ENCODE peak calls at places on chromosome 9, in six cellular contexts. One of them, this sample, is unnamed.

GRCh38 chr9:122807271-122807900 is 7.5 kb downstream of the OR1K1 start:
- DNase-seq in spleen: no peak
- DNase-seq in heart right ventricle: no peak
- DNase-seq in stomach: no peak
- DNase-seq in tibial nerve: no peak
- DNase-seq in astrocyte of the cerebellum: no peak
- DNase-seq in this sample: no peak

GRCh38 chr9:120892748-120893584 is 16.0 kb upstream of the PHF19 start:
- DNase-seq in stomach: no peak
- DNase-seq in heart right ventricle: no peak
- DNase-seq in tibial nerve: no peak
- DNase-seq in spleen: no peak
- DNase-seq in astrocyte of the cerebellum: peak
- DNase-seq in this sample: peak

GRCh38 chr9:69674741-69675438 is 2.7 kb upstream of the APBA1 start:
- DNase-seq in stomach: no peak
- DNase-seq in tibial nerve: no peak
- DNase-seq in spleen: no peak
- DNase-seq in heart right ventricle: no peak
- DNase-seq in astrocyte of the cerebellum: no peak
- DNase-seq in this sample: peak

GRCh38 chr9:117480251-117480650 is 65.4 kb upstream of the ASTN2 start:
- DNase-seq in spleen: no peak
- DNase-seq in astrocyte of the cerebellum: no peak
- DNase-seq in stomach: no peak
- DNase-seq in heart right ventricle: no peak
- DNase-seq in tibial nerve: no peak
- DNase-seq in this sample: no peak

GRCh38 chr9:34653610-34654072 is 1.7 kb downstream of the IL11RA start:
- DNase-seq in astrocyte of the cerebellum: no peak
- DNase-seq in spleen: no peak
- DNase-seq in stomach: no peak
- DNase-seq in heart right ventricle: no peak
- DNase-seq in tibial nerve: peak
- DNase-seq in this sample: no peak

GRCh38 chr9:111393971-111394370 is 63.9 kb upstream of the OR2K2 start:
- DNase-seq in stomach: no peak
- DNase-seq in heart right ventricle: no peak
- DNase-seq in astrocyte of the cerebellum: peak
- DNase-seq in tibial nerve: no peak
- DNase-seq in spleen: no peak
- DNase-seq in this sample: no peak

GRCh38 chr9:71490810-71491209 is 277.5 kb downstream of the CEMIP2 start:
- DNase-seq in stomach: no peak
- DNase-seq in tibial nerve: no peak
- DNase-seq in heart right ventricle: no peak
- DNase-seq in spleen: no peak
- DNase-seq in astrocyte of the cerebellum: no peak
- DNase-seq in this sample: peak

GRCh38 chr9:4277531-4277991 is 22.3 kb downstream of the GLIS3 start:
- DNase-seq in heart right ventricle: no peak
- DNase-seq in astrocyte of the cerebellum: no peak
- DNase-seq in stomach: no peak
- DNase-seq in spleen: no peak
- DNase-seq in tibial nerve: no peak
- DNase-seq in this sample: no peak

GRCh38 chr9:23153058-23153457 is 673.0 kb downstream of the ELAVL2 start:
- DNase-seq in heart right ventricle: no peak
- DNase-seq in astrocyte of the cerebellum: no peak
- DNase-seq in stomach: no peak
- DNase-seq in spleen: no peak
- DNase-seq in tibial nerve: no peak
- DNase-seq in this sample: no peak

GRCh38 chr9:34995288-34996060 is 5.9 kb downstream of the DNAJB5 start:
- DNase-seq in tibial nerve: no peak
- DNase-seq in spleen: no peak
- DNase-seq in stomach: no peak
- DNase-seq in heart right ventricle: no peak
- DNase-seq in astrocyte of the cerebellum: no peak
- DNase-seq in this sample: peak

GRCh38 chr9:136482046-136482792 is 621 bp downstream of the SEC16A start:
- DNase-seq in stomach: no peak
- DNase-seq in astrocyte of the cerebellum: no peak
- DNase-seq in spleen: no peak
- DNase-seq in heart right ventricle: no peak
- DNase-seq in tibial nerve: peak
- DNase-seq in this sample: peak

GRCh38 chr9:77981332-77981731 is 50.3 kb downstream of the GNAQ start:
- DNase-seq in stomach: peak
- DNase-seq in spleen: peak
- DNase-seq in tibial nerve: no peak
- DNase-seq in heart right ventricle: no peak
- DNase-seq in astrocyte of the cerebellum: peak
- DNase-seq in this sample: no peak

GRCh38 chr9:36991516-36992134 is 42.4 kb downstream of the PAX5 start:
- DNase-seq in stomach: peak
- DNase-seq in heart right ventricle: no peak
- DNase-seq in tibial nerve: no peak
- DNase-seq in astrocyte of the cerebellum: no peak
- DNase-seq in spleen: no peak
- DNase-seq in this sample: peak

GRCh38 chr9:86043999-86044398 is 55.4 kb downstream of the GOLM1 start:
- DNase-seq in tibial nerve: no peak
- DNase-seq in heart right ventricle: no peak
- DNase-seq in stomach: no peak
- DNase-seq in spleen: no peak
- DNase-seq in astrocyte of the cerebellum: no peak
- DNase-seq in this sample: no peak

GRCh38 chr9:124363326-124364096 is 51.7 kb downstream of the PSMB7 start:
- DNase-seq in tibial nerve: no peak
- DNase-seq in heart right ventricle: no peak
- DNase-seq in stomach: no peak
- DNase-seq in astrocyte of the cerebellum: peak
- DNase-seq in spleen: no peak
- DNase-seq in this sample: no peak

GRCh38 chr9:136015656-136016055 is 54.5 kb upstream of the UBAC1 start:
- DNase-seq in astrocyte of the cerebellum: no peak
- DNase-seq in tibial nerve: no peak
- DNase-seq in heart right ventricle: no peak
- DNase-seq in spleen: peak
- DNase-seq in stomach: no peak
- DNase-seq in this sample: no peak

GRCh38 chr9:92911496-92912475 is 33.9 kb upstream of the ZNF484 start:
- DNase-seq in tibial nerve: peak
- DNase-seq in stomach: no peak
- DNase-seq in spleen: no peak
- DNase-seq in heart right ventricle: no peak
- DNase-seq in astrocyte of the cerebellum: no peak
- DNase-seq in this sample: peak

GRCh38 chr9:99445377-99445891 is 223.4 kb downstream of the SEC61B start:
- DNase-seq in stomach: no peak
- DNase-seq in heart right ventricle: peak
- DNase-seq in tibial nerve: peak
- DNase-seq in astrocyte of the cerebellum: peak
- DNase-seq in spleen: no peak
- DNase-seq in this sample: peak

GRCh38 chr9:135070198-135070951 is 17.1 kb upstream of the OLFM1 start:
- DNase-seq in spleen: peak
- DNase-seq in tibial nerve: no peak
- DNase-seq in stomach: no peak
- DNase-seq in heart right ventricle: no peak
- DNase-seq in astrocyte of the cerebellum: no peak
- DNase-seq in this sample: no peak

GRCh38 chr9:34588671-34589370 is 703 bp downstream of the CNTFR start:
- DNase-seq in tibial nerve: no peak
- DNase-seq in astrocyte of the cerebellum: no peak
- DNase-seq in spleen: peak
- DNase-seq in heart right ventricle: no peak
- DNase-seq in stomach: no peak
- DNase-seq in this sample: no peak

GRCh38 chr9:138023394-138024124 is 146.0 kb downstream of the CACNA1B start:
- DNase-seq in tibial nerve: no peak
- DNase-seq in stomach: peak
- DNase-seq in spleen: no peak
- DNase-seq in astrocyte of the cerebellum: no peak
- DNase-seq in heart right ventricle: no peak
- DNase-seq in this sample: no peak

GRCh38 chr9:137499858-137500661 is 40.9 kb upstream of the NSMF start:
- DNase-seq in spleen: peak
- DNase-seq in stomach: no peak
- DNase-seq in tibial nerve: no peak
- DNase-seq in astrocyte of the cerebellum: no peak
- DNase-seq in heart right ventricle: no peak
- DNase-seq in this sample: no peak

GRCh38 chr9:93091453-93092081 is 4.5 kb upstream of the CARD19 start:
- DNase-seq in astrocyte of the cerebellum: peak
- DNase-seq in spleen: peak
- DNase-seq in heart right ventricle: no peak
- DNase-seq in stomach: no peak
- DNase-seq in tibial nerve: no peak
- DNase-seq in this sample: peak

GRCh38 chr9:81456431-81456970 is 232.8 kb downstream of the TLE1 start:
- DNase-seq in astrocyte of the cerebellum: peak
- DNase-seq in heart right ventricle: no peak
- DNase-seq in spleen: no peak
- DNase-seq in stomach: no peak
- DNase-seq in tibial nerve: no peak
- DNase-seq in this sample: peak

GRCh38 chr9:121286973-121287721 is 19.2 kb downstream of the GSN start:
- DNase-seq in heart right ventricle: peak
- DNase-seq in stomach: peak
- DNase-seq in tibial nerve: peak
- DNase-seq in astrocyte of the cerebellum: peak
- DNase-seq in spleen: no peak
- DNase-seq in this sample: peak

GRCh38 chr9:124507880-124508432 is 757 bp upstream of the NR5A1 start:
- DNase-seq in astrocyte of the cerebellum: no peak
- DNase-seq in tibial nerve: no peak
- DNase-seq in heart right ventricle: no peak
- DNase-seq in spleen: no peak
- DNase-seq in stomach: no peak
- DNase-seq in this sample: no peak

GRCh38 chr9:15834541-15834940 is 281.7 kb downstream of the CCDC171 start:
- DNase-seq in stomach: peak
- DNase-seq in tibial nerve: no peak
- DNase-seq in heart right ventricle: no peak
- DNase-seq in astrocyte of the cerebellum: peak
- DNase-seq in spleen: no peak
- DNase-seq in this sample: peak

GRCh38 chr9:131943397-131943796 is 136.3 kb downstream of the MED27 start:
- DNase-seq in tibial nerve: no peak
- DNase-seq in spleen: no peak
- DNase-seq in heart right ventricle: no peak
- DNase-seq in stomach: no peak
- DNase-seq in astrocyte of the cerebellum: no peak
- DNase-seq in this sample: no peak

GRCh38 chr9:93636667-93637066 is 60.3 kb downstream of the PHF2 start:
- DNase-seq in astrocyte of the cerebellum: no peak
- DNase-seq in heart right ventricle: no peak
- DNase-seq in stomach: no peak
- DNase-seq in tibial nerve: no peak
- DNase-seq in spleen: no peak
- DNase-seq in this sample: no peak

GRCh38 chr9:87696641-87697040 is 29.3 kb upstream of the CTSL start:
- DNase-seq in astrocyte of the cerebellum: no peak
- DNase-seq in stomach: no peak
- DNase-seq in tibial nerve: no peak
- DNase-seq in heart right ventricle: no peak
- DNase-seq in spleen: no peak
- DNase-seq in this sample: no peak

GRCh38 chr9:80873861-80874260 is 815.5 kb downstream of the TLE1 start:
- DNase-seq in spleen: no peak
- DNase-seq in tibial nerve: no peak
- DNase-seq in heart right ventricle: no peak
- DNase-seq in stomach: no peak
- DNase-seq in astrocyte of the cerebellum: no peak
- DNase-seq in this sample: peak

GRCh38 chr9:112065781-112066606 is 109.1 kb downstream of the SUSD1 start:
- DNase-seq in spleen: no peak
- DNase-seq in tibial nerve: no peak
- DNase-seq in heart right ventricle: no peak
- DNase-seq in astrocyte of the cerebellum: peak
- DNase-seq in stomach: peak
- DNase-seq in this sample: peak

GRCh38 chr9:35001803-35002502 is 12.4 kb downstream of the DNAJB5 start:
- DNase-seq in stomach: no peak
- DNase-seq in heart right ventricle: no peak
- DNase-seq in astrocyte of the cerebellum: no peak
- DNase-seq in spleen: no peak
- DNase-seq in tibial nerve: no peak
- DNase-seq in this sample: peak

GRCh38 chr9:119289740-119290139 is 79.5 kb downstream of the BRINP1 start:
- DNase-seq in spleen: no peak
- DNase-seq in stomach: peak
- DNase-seq in tibial nerve: peak
- DNase-seq in heart right ventricle: no peak
- DNase-seq in astrocyte of the cerebellum: peak
- DNase-seq in this sample: peak

GRCh38 chr9:70113403-70114022 is 69.9 kb downstream of the MAMDC2 start:
- DNase-seq in tibial nerve: peak
- DNase-seq in stomach: peak
- DNase-seq in heart right ventricle: peak
- DNase-seq in astrocyte of the cerebellum: peak
- DNase-seq in spleen: no peak
- DNase-seq in this sample: peak

GRCh38 chr9:20394928-20395327 is 227.4 kb downstream of the MLLT3 start:
- DNase-seq in astrocyte of the cerebellum: no peak
- DNase-seq in stomach: no peak
- DNase-seq in tibial nerve: no peak
- DNase-seq in spleen: no peak
- DNase-seq in heart right ventricle: no peak
- DNase-seq in this sample: no peak
- TF ChIP-seq CTCF in astrocyte of the cerebellum: no peak
- TF ChIP-seq CTCF in stomach: no peak
- TF ChIP-seq CTCF in tibial nerve: no peak
- TF ChIP-seq CTCF in spleen: no peak
- TF ChIP-seq CTCF in heart right ventricle: no peak
- TF ChIP-seq CTCF in this sample: no peak

GRCh38 chr9:105531530-105531929 is 26.4 kb upstream of the FKTN start:
- DNase-seq in stomach: no peak
- DNase-seq in tibial nerve: no peak
- DNase-seq in heart right ventricle: no peak
- DNase-seq in astrocyte of the cerebellum: no peak
- DNase-seq in spleen: no peak
- DNase-seq in this sample: peak
- H3K4me3 ChIP-seq in stomach: no peak
- H3K4me3 ChIP-seq in tibial nerve: no peak
- H3K4me3 ChIP-seq in heart right ventricle: no peak
- H3K4me3 ChIP-seq in astrocyte of the cerebellum: no peak
- H3K4me3 ChIP-seq in spleen: no peak
- H3K4me3 ChIP-seq in this sample: no peak

GRCh38 chr9:89183146-89183545 is 4.5 kb upstream of the SHC3 start:
- DNase-seq in spleen: no peak
- DNase-seq in stomach: no peak
- DNase-seq in astrocyte of the cerebellum: no peak
- DNase-seq in heart right ventricle: no peak
- DNase-seq in tibial nerve: no peak
- DNase-seq in this sample: no peak
- TF ChIP-seq CTCF in spleen: no peak
- TF ChIP-seq CTCF in stomach: no peak
- TF ChIP-seq CTCF in astrocyte of the cerebellum: no peak
- TF ChIP-seq CTCF in heart right ventricle: no peak
- TF ChIP-seq CTCF in tibial nerve: no peak
- TF ChIP-seq CTCF in this sample: no peak

GRCh38 chr9:14383815-14384214 is 69.9 kb upstream of the NFIB start:
- DNase-seq in astrocyte of the cerebellum: no peak
- DNase-seq in spleen: no peak
- DNase-seq in heart right ventricle: no peak
- DNase-seq in stomach: no peak
- DNase-seq in tibial nerve: no peak
- DNase-seq in this sample: no peak
- H3K4me3 ChIP-seq in astrocyte of the cerebellum: no peak
- H3K4me3 ChIP-seq in spleen: no peak
- H3K4me3 ChIP-seq in heart right ventricle: no peak
- H3K4me3 ChIP-seq in stomach: no peak
- H3K4me3 ChIP-seq in tibial nerve: no peak
- H3K4me3 ChIP-seq in this sample: no peak